ENCODE peak calls at places on chromosomes 5 and 9, in seven cellular contexts. S is neural progenitor cell, E is heart left ventricle, H is BJ, V is transverse colon, L is tibial artery, U is DND-41. X is an unnamed sample.

GRCh38 chr9:79623799-79624721 is 52.3 kb downstream of the TLE4 start:
- DNase-seq in V (peak), S (no peak), L (peak), U (peak), E (peak), H (no peak), X (no peak)

GRCh38 chr5:17255471-17256016 is 38.1 kb downstream of the BASP1 start:
- DNase-seq in V (no peak), U (no peak), S (no peak), E (no peak), H (no peak), L (no peak), X (no peak)

GRCh38 chr5:58156354-58156753 is 303.5 kb downstream of the PLK2 start:
- DNase-seq in V (no peak), U (no peak), E (no peak), S (no peak), L (no peak), H (no peak), X (no peak)

GRCh38 chr5:74638776-74639537 is 1.6 kb downstream of the ENC1 start:
- DNase-seq in S (no peak), E (no peak), U (no peak), V (no peak), H (no peak), L (no peak), X (no peak)

GRCh38 chr9:108676344-108676743 is 179.4 kb downstream of the ACTL7B start:
- DNase-seq in S (no peak), L (no peak), E (no peak), U (no peak), H (no peak), V (no peak), X (no peak)

GRCh38 chr5:52893105-52893504 is 96.0 kb upstream of the ITGA2 start:
- DNase-seq in L (no peak), S (no peak), U (no peak), E (no peak), H (no peak), V (no peak), X (no peak)

GRCh38 chr5:106241409-106241808 is 1429.3 kb downstream of the EFNA5 start:
- DNase-seq in S (no peak), H (no peak), L (no peak), E (no peak), U (no peak), V (no peak), X (no peak)

GRCh38 chr5:79081779-79082178 is 12.2 kb downstream of the BHMT2 start:
- DNase-seq in E (no peak), L (no peak), V (no peak), H (no peak), S (no peak), U (no peak), X (no peak)

GRCh38 chr5:65262094-65262493 is 219.6 kb downstream of the ADAMTS6 start:
- DNase-seq in L (no peak), H (no peak), V (no peak), S (no peak), E (peak), U (no peak), X (no peak)

GRCh38 chr5:101045689-101046088 is 142.6 kb upstream of the ST8SIA4 start:
- DNase-seq in H (no peak), U (no peak), L (no peak), S (no peak), E (no peak), V (no peak), X (no peak)

GRCh38 chr5:139955616-139956283 is 87.3 kb downstream of the NRG2 start:
- DNase-seq in S (peak), H (no peak), L (no peak), V (no peak), U (no peak), E (no peak), X (no peak)

GRCh38 chr9:99515874-99516656 is 294.0 kb downstream of the SEC61B start:
- DNase-seq in U (no peak), S (peak), V (no peak), L (no peak), E (no peak), H (no peak), X (no peak)

GRCh38 chr9:37414503-37414943 is 8.0 kb upstream of the GRHPR start:
- DNase-seq in H (no peak), V (no peak), E (no peak), L (no peak), U (no peak), S (peak), X (no peak)

GRCh38 chr9:88658311-88658822 is 123.4 kb downstream of the NXNL2 start:
- DNase-seq in S (no peak), L (peak), U (no peak), E (peak), V (no peak), H (no peak), X (peak)

GRCh38 chr9:130938652-130939404 is at the start of gene FIBCD1:
- DNase-seq in S (peak), U (no peak), L (no peak), E (no peak), H (no peak), V (peak), X (no peak)

GRCh38 chr5:142520885-142521284 is 165.0 kb downstream of the FGF1 start:
- DNase-seq in L (no peak), E (no peak), H (no peak), V (no peak), U (no peak), S (no peak), X (no peak)

GRCh38 chr9:105760053-105760452 is 65.7 kb downstream of the TMEM38B start:
- DNase-seq in H (no peak), S (no peak), L (no peak), V (no peak), U (no peak), E (no peak), X (no peak)

GRCh38 chr9:86082870-86083269 is 16.5 kb downstream of the GOLM1 start:
- DNase-seq in E (no peak), L (no peak), S (no peak), V (no peak), H (no peak), U (no peak), X (no peak)

GRCh38 chr9:131524578-131525315 is 6.3 kb downstream of the UCK1 start:
- DNase-seq in V (no peak), U (no peak), L (no peak), H (peak), E (no peak), S (no peak), X (no peak)

GRCh38 chr5:79956173-79956670 is 34.8 kb downstream of the MTX3 start:
- DNase-seq in L (no peak), S (no peak), H (no peak), E (no peak), V (no peak), U (no peak), X (no peak)

GRCh38 chr5:22471154-22471553 is 382.0 kb downstream of the CDH12 start:
- DNase-seq in U (no peak), E (no peak), V (no peak), L (no peak), S (no peak), H (no peak), X (no peak)

GRCh38 chr9:91452844-91453243 is 29.2 kb upstream of the NFIL3 start:
- DNase-seq in U (no peak), E (no peak), H (no peak), V (no peak), L (no peak), S (no peak), X (no peak)

GRCh38 chr5:42703238-42703637 is 53.4 kb upstream of the CCDC152 start:
- DNase-seq in E (no peak), V (no peak), H (no peak), U (no peak), S (no peak), L (no peak), X (no peak)

GRCh38 chr9:136421791-136422190 is 11.3 kb downstream of the PMPCA start:
- DNase-seq in L (no peak), V (no peak), U (no peak), E (no peak), H (no peak), S (no peak), X (no peak)

GRCh38 chr9:121156263-121156731 is 45.4 kb downstream of the RAB14 start:
- DNase-seq in L (no peak), V (no peak), E (no peak), H (peak), S (no peak), U (no peak), X (no peak)

GRCh38 chr9:109331353-109331752 is 10.5 kb upstream of the EPB41L4B start:
- DNase-seq in E (peak), H (no peak), U (no peak), L (no peak), V (peak), S (no peak), X (no peak)

GRCh38 chr5:143402464-143403356 is 776 bp downstream of the NR3C1 start:
- DNase-seq in S (peak), L (peak), V (peak), H (no peak), U (peak), E (peak), X (no peak)

GRCh38 chr5:122501087-122501435 is 189.0 kb downstream of the SNCAIP start:
- DNase-seq in E (no peak), S (no peak), U (no peak), V (no peak), H (no peak), L (peak), X (no peak)

GRCh38 chr9:34689512-34689911 is 1.6 kb downstream of the CCL19 start:
- DNase-seq in S (no peak), E (no peak), L (no peak), U (no peak), V (no peak), H (no peak), X (no peak)

GRCh38 chr5:89546658-89547057 is 663.7 kb upstream of the MEF2C start:
- DNase-seq in U (no peak), H (no peak), S (no peak), V (no peak), E (no peak), L (no peak), X (no peak)

GRCh38 chr9:18438300-18438925 is 35.5 kb upstream of the ADAMTSL1 start:
- DNase-seq in V (no peak), E (peak), S (peak), H (no peak), L (peak), U (no peak), X (no peak)

GRCh38 chr9:2125909-2126308 is 110.8 kb downstream of the SMARCA2 start:
- DNase-seq in L (no peak), U (no peak), V (no peak), S (no peak), E (no peak), H (no peak), X (no peak)

DNA sequence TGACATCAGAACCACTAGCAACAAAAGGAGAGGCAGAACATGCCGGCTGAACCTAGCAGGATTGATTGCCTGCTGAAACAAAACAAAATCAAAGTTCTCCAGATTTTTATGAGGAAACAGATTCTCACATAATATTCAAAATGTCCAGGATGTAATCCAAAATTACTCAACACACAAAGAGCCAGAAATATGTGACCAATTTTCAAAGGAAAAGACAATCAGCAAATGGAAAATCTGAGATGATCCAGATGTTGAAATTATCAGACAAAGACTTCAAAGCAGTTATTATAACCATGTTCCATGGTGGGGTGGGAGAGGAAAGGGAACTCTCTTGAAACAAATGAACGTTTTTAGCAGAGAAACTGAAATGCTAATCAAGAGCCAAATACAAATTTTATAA is 37.7 kb downstream of the UBTD2 start:
- DNase-seq in U (no peak), V (no peak), H (no peak), E (no peak), L (no peak), S (no peak), X (no peak)
- H3K4me3 ChIP-seq in U (no peak), V (no peak), H (no peak), E (no peak), L (no peak), S (no peak), X (no peak)

GRCh38 chr9:29118555-29118954 is 1545.3 kb upstream of the C9orf72 start:
- DNase-seq in E (no peak), S (no peak), U (no peak), H (no peak), V (no peak), L (no peak), X (no peak)
- TF ChIP-seq CTCF in E (no peak), S (no peak), U (no peak), H (no peak), V (no peak), L (no peak), X (no peak)

GRCh38 chr5:181163487-181164075 is 16.2 kb downstream of the OR2V2 start:
- DNase-seq in L (no peak), H (no peak), U (no peak), S (peak), V (no peak), E (no peak), X (no peak)
- H3K4me3 ChIP-seq in L (no peak), H (no peak), U (no peak), S (peak), V (no peak), E (no peak), X (no peak)

GRCh38 chr5:126745259-126745992 is 31.5 kb upstream of the LMNB1 start:
- DNase-seq in S (no peak), H (no peak), V (no peak), U (no peak), L (no peak), E (no peak), X (no peak)
- TF ChIP-seq CTCF in S (no peak), H (no peak), V (no peak), U (no peak), L (no peak), E (no peak), X (no peak)

DNA sequence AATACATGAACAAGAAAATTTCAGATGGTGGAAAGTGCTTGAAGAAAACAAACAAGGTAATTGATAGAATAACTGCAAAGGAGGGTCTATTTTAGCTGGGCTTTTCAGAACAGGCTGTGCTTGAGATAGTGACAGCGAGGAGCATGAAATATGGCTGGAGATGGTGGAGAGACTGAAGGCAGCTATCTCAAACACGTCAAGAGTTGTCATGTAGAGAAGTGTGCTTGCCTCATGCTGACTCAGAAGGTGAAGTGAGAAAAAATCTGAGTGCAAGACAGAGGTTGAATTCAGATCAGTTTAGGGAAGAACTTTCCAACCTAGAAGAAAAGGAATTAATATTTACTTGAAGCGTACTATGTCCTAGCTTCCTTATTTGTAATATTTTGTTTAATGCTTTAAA is 115.5 kb upstream of the RANBP3L start:
- DNase-seq in S (no peak), E (no peak), U (no peak), V (no peak), L (no peak), H (no peak), X (no peak)
- H3K4me3 ChIP-seq in S (no peak), E (no peak), U (no peak), V (no peak), L (no peak), H (no peak), X (no peak)

DNA sequence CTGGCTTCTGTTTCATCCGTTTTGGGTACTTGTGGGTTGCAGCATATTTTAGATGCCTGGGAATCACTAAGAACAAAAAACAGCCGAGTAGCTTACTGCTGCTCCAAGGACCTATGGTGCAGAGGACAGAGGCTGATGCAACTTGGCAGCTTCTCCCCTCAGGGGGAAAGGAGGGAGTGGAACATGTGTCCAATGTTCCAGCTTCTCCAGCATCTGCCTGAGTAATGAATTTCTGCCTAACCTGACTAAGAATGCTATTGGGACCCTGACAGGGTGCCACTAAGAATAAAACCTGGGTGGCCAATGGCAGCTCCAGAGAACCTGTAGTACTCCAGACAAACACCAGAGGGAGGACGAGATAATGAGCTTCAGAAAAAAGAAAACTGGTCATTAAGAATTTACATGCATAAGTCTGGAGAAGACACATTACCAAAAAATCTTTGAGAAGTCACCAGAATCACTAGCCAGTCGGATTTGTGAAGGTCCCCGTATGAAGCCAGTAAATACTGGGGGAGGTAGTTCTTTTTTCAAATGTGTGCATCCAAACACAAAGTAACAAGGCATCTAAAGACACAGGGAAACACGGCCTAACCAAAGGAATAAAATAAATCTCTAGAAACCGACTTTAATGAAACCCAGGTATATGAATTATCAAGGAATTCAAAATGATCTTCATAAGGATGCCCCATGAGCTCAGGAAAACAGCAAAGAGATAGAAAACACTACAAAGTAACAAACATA is 293.5 kb downstream of the HINT1 start:
- DNase-seq in L (peak), E (peak), V (peak), S (peak), U (peak), H (peak), X (peak)
- TF ChIP-seq CTCF in L (no peak), E (peak), V (peak), S (peak), U (peak), H (peak), X (peak)

GRCh38 chr9:23851024-23851629 is 25.1 kb upstream of the ELAVL2 start:
- DNase-seq in S (peak), V (peak), E (peak), U (no peak), L (no peak), H (no peak), X (no peak)
- H3K4me3 ChIP-seq in S (peak), V (peak), E (peak), U (no peak), L (peak), H (peak), X (peak)

GRCh38 chr5:94397508-94397907 is 220.9 kb downstream of the KIAA0825 start:
- DNase-seq in L (no peak), S (no peak), E (no peak), V (no peak), U (no peak), H (no peak), X (no peak)
- TF ChIP-seq CTCF in L (no peak), S (no peak), E (no peak), V (no peak), U (no peak), H (no peak), X (peak)

DNA sequence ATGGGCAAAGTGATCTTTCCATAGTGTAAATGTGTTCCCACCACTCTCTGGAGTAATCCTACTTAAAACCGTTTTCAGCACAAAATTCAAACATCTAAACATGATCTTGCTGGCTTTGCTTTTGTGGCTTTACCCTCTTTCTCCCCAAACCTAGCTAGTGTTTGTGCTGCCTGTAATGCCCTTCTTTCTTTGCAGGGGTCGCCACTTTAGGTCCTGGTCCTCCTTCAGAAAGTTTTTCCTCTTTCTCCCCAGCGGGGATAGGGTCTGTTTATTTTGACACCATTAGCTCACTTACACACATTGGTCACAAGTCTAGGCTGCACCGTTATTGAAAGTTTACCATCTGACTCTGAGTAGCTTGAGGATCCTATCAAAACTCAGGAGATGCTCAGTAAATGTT is 736 bp upstream of the HSD17B4 start:
- DNase-seq in L (no peak), H (no peak), S (no peak), V (no peak), U (no peak), E (no peak), X (no peak)
- H3K4me3 ChIP-seq in L (no peak), H (no peak), S (no peak), V (no peak), U (peak), E (no peak), X (no peak)

GRCh38 chr5:133421806-133422205 is 190.5 kb downstream of the FSTL4 start:
- DNase-seq in U (no peak), S (no peak), H (no peak), E (no peak), L (no peak), V (no peak), X (no peak)
- TF ChIP-seq CTCF in U (no peak), S (no peak), H (no peak), E (no peak), L (no peak), V (no peak), X (no peak)